ENCODE peak calls at places on chromosomes 3 and 15, in five cellular contexts. W is lung, C is fibroblast of pulmonary artery, J is adrenal gland, K is lower leg skin. D is an unnamed sample.
A peak's percentile ranks its signal among the peaks of the same experiment; 100 is the strongest.

GRCh38 chr3:169813757-169814517 is 1.2 kb upstream of the LRRC34 start:
- DNase-seq in J (no peak), C (peak; percentile 10), W (peak; percentile 30), K (no peak), D (peak; percentile 15)

GRCh38 chr15:57859130-57859685 is 152.7 kb downstream of the POLR2M start:
- DNase-seq in W (no peak), C (no peak), J (no peak), K (no peak), D (no peak)

GRCh38 chr3:77370413-77370812 is 330.5 kb downstream of the ROBO2 start:
- DNase-seq in W (no peak), C (peak; percentile 33), J (peak; percentile 35), K (peak; percentile 30), D (no peak)

GRCh38 chr15:23069496-23070166 is 30.3 kb upstream of the TUBGCP5 start:
- DNase-seq in W (no peak), K (no peak), J (no peak), C (no peak), D (no peak)

GRCh38 chr15:51450001-51450400 is 108.5 kb downstream of the GLDN start:
- DNase-seq in C (peak; percentile 37), W (no peak), J (no peak), K (no peak), D (peak; percentile 27)

GRCh38 chr3:157087398-157088132 is 72.4 kb downstream of the CCNL1 start:
- DNase-seq in J (no peak), W (no peak), K (no peak), C (peak; percentile 57), D (peak; percentile 61)

GRCh38 chr3:104939196-104939595 is 427.5 kb upstream of the ALCAM start:
- DNase-seq in C (peak; percentile 33), W (no peak), J (no peak), K (no peak), D (peak; percentile 29)

GRCh38 chr3:141255864-141256263 is 24.2 kb downstream of the PXYLP1 start:
- DNase-seq in W (no peak), K (no peak), C (peak; percentile 44), J (no peak), D (peak; percentile 43)

GRCh38 chr3:16842710-16843270 is 42.0 kb upstream of the PLCL2 start:
- DNase-seq in J (no peak), C (no peak), W (no peak), K (no peak), D (no peak)

GRCh38 chr15:62253294-62253693 is 88.2 kb upstream of the C2CD4B start:
- DNase-seq in K (no peak), J (no peak), C (peak; percentile 32), W (no peak), D (peak; percentile 16)

GRCh38 chr3:140834266-140835037 is 107.2 kb upstream of the SLC25A36 start:
- DNase-seq in W (no peak), C (no peak), J (no peak), K (no peak), D (no peak)

GRCh38 chr15:99704444-99704838 is 28.8 kb downstream of the LYSMD4 start:
- DNase-seq in C (peak; percentile 95), W (no peak), J (peak; percentile 52), K (peak; percentile 74), D (peak; percentile 95)

GRCh38 chr3:193827039-193827669 is 234.1 kb downstream of the OPA1 start:
- DNase-seq in J (no peak), C (no peak), K (no peak), W (no peak), D (no peak)

GRCh38 chr3:13812039-13812438 is 67.8 kb downstream of the WNT7A start:
- DNase-seq in K (no peak), W (no peak), J (no peak), C (no peak), D (no peak)

GRCh38 chr15:49290204-49290603 is 120.2 kb downstream of the GALK2 start:
- DNase-seq in K (no peak), J (no peak), C (no peak), W (no peak), D (no peak)

GRCh38 chr3:185656321-185656840 is 70.3 kb downstream of the SENP2 start:
- DNase-seq in W (no peak), K (peak; percentile 74), C (peak; percentile 99), J (peak; percentile 89), D (peak; percentile 99)

GRCh38 chr15:89910891-89911626 is 1.7 kb downstream of the ARPIN start:
- DNase-seq in C (no peak), W (no peak), K (no peak), J (no peak), D (no peak)

GRCh38 chr3:58492385-58492970 is 582 bp downstream of the KCTD6 start:
- DNase-seq in K (no peak), W (no peak), C (no peak), J (no peak), D (no peak)

GRCh38 chr3:58491506-58492384 is at the start of gene KCTD6:
- DNase-seq in C (peak; percentile 96), W (peak; percentile 91), J (peak; percentile 94), K (peak; percentile 85), D (peak; percentile 97)

GRCh38 chr3:58488962-58489361 is 2.9 kb upstream of the KCTD6 start:
- DNase-seq in J (no peak), K (no peak), C (no peak), W (no peak), D (no peak)

GRCh38 chr3:58494107-58494506 is 2.2 kb downstream of the KCTD6 start:
- DNase-seq in C (no peak), W (no peak), J (no peak), K (no peak), D (peak; percentile 26)

GRCh38 chr3:58490860-58491501 is 915 bp upstream of the KCTD6 start:
- DNase-seq in C (no peak), J (peak; percentile 43), K (no peak), W (no peak), D (no peak)
- H3K4me3 ChIP-seq in C (peak overlapping the region; percentile 55), J (no peak overlapping the region), K (no peak overlapping the region), W (no peak overlapping the region), D (peak overlapping the region; percentile 33)

GRCh38 chr3:51538459-51539290 is at the start of gene RAD54L2:
- DNase-seq in W (peak; percentile 85), J (peak; percentile 83), K (peak; percentile 52), C (peak; percentile 88), D (peak; percentile 90)
- TF ChIP-seq CTCF in W (no peak), J (no peak), K (no peak), C (no peak), D (no peak)

DNA sequence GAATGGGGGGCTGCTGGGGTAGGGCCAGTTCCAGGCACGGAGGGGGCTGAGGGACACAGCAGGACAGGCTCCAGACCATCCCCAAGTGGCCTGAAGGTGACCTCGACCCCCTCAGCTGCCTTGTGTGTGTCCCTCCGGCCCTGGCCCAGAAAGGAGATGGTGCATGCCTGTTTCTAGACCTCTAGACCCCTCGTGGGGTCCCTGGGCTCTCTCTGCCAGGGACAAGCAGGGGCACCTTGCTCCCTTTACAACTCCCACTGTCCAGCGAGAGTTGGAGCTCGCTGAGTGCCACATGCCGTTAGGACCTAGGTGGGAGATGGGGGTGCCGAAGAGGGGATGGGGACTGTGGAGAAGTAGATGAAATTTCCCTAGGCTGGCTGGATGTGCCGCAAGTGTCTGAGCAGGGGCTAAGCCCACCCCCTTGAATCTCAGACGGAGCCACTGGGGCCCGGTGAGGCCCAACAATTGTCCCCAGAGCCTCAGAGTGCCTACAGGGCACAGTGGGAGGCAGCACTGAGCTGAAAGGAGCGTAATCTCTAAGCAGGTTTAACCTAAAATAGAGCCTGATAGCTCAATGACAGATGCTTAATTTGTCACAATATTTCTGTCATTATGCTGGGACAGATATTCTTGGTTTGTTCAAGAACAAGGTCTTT is 23.7 kb upstream of the KLF13 start:
- DNase-seq in K (peak; percentile 13), J (no peak), C (no peak), W (peak; percentile 24), D (no peak)
- H3K4me3 ChIP-seq in K (no peak overlapping the region), J (no peak overlapping the region), C (no peak overlapping the region), W (no peak overlapping the region), D (no peak overlapping the region)

GRCh38 chr3:65569845-65570405 is 468.8 kb downstream of the MAGI1 start:
- DNase-seq in K (no peak), W (no peak), C (no peak), J (no peak), D (no peak)
- TF ChIP-seq CTCF in K (no peak), W (no peak), C (peak; percentile 27), J (no peak), D (peak; percentile 24)

DNA sequence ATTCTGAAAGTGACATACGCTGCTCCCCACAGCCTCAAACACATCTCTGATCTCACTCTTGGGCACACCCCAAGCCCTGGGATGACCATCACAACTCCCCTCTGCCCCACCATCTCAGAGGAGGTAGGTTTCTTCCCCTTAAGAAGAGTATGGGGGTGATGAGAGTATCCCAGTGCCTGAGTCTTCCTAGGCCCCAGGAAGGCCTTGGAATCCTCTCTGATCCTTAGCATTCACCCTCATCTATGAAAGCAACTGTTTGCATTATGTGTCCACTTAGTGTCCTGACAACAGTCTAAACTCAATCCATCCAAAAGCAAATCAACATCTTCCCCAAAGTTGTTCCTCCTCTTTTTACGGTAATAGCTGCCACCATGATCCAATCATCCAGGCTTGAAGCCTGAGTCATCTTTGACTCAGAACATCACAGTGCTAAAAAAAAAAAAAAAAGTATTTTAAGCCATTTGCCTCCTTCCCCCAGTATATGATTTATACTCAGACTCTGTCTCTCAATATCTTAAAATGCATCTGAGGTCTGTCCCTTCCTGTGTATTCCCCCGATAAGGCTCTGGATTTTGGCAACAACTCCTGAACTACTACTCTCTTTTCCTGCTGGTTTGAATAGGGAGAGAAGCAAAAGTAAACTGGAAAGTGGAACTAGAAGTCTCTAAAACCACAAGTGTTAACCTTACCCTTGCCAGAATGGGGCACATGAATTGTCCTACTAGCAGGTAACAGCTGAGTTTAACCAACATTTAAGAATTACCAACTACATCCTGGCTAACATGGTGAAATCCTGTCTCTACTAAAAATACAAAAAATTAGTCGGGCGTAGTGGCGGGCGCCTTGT is 22.5 kb downstream of the POPDC2 start:
- DNase-seq in K (no peak), W (no peak), C (peak; percentile 88), J (peak; percentile 46), D (peak; percentile 90)
- H3K4me3 ChIP-seq in K (no peak overlapping the region), W (no peak overlapping the region), C (no peak overlapping the region), J (no peak overlapping the region), D (no peak overlapping the region)

GRCh38 chr3:176935524-176935923 is 261.8 kb downstream of the TBL1XR1 start:
- DNase-seq in K (no peak), W (no peak), J (no peak), C (no peak), D (no peak)
- TF ChIP-seq CTCF in K (no peak), W (no peak), J (no peak), C (no peak), D (no peak)

GRCh38 chr3:123788706-123789105 is 95.4 kb downstream of the MYLK start:
- DNase-seq in J (no peak), K (no peak), C (no peak), W (no peak), D (peak; percentile 34)
- H3K4me3 ChIP-seq in J (no peak overlapping the region), K (no peak overlapping the region), C (no peak overlapping the region), W (no peak overlapping the region), D (no peak overlapping the region)

GRCh38 chr15:74611341-74611740 is 4.3 kb upstream of the CLK3 start:
- DNase-seq in W (no peak), C (no peak), J (no peak), K (no peak), D (no peak)
- TF ChIP-seq CTCF in W (no peak), C (no peak), J (no peak), K (no peak), D (no peak)

GRCh38 chr15:39127151-39127815 is 453.6 kb upstream of the THBS1 start:
- DNase-seq in J (no peak), K (no peak), W (no peak), C (peak; percentile 83), D (peak; percentile 86)
- H3K4me3 ChIP-seq in J (no peak overlapping the region), K (no peak overlapping the region), W (no peak overlapping the region), C (no peak overlapping the region), D (no peak overlapping the region)

D was measured in cardiac fibroblast.